ENCODE peak calls at places on chromosomes 1 and 21, in seven cellular contexts. Z is right atrium auricular region, P is IMR-90, E is Karpas-422, M is Peyer's patch, T is pancreas, S is tibial artery. Y is an unnamed sample.

GRCh38 chr1:206470692-206471414 is 577 bp downstream of the IKBKE start:
- DNase-seq in Z (peak), P (peak), E (peak), M (peak), T (no peak), S (no peak), Y (no peak)

GRCh38 chr1:8061210-8061609 is 35.1 kb upstream of the ERRFI1 start:
- DNase-seq in Z (peak), P (peak), E (no peak), M (no peak), T (peak), S (peak), Y (no peak)

GRCh38 chr1:68495532-68495931 is 1.4 kb downstream of the DEPDC1 start:
- DNase-seq in Z (no peak), P (no peak), E (peak), M (no peak), T (no peak), S (no peak), Y (no peak)

GRCh38 chr1:24283326-24284155 is 35.6 kb upstream of the GRHL3 start:
- DNase-seq in Z (no peak), P (peak), E (no peak), M (peak), T (no peak), S (peak), Y (no peak)

GRCh38 chr1:115620453-115620852 is 21.3 kb upstream of the VANGL1 start:
- DNase-seq in Z (no peak), P (no peak), E (no peak), M (no peak), T (no peak), S (no peak), Y (no peak)

GRCh38 chr21:34018910-34019309 is 54.5 kb upstream of the MRPS6 start:
- DNase-seq in Z (no peak), P (no peak), E (peak), M (no peak), T (no peak), S (no peak), Y (no peak)

GRCh38 chr1:174626031-174627020 is 178.6 kb downstream of the GPR52 start:
- DNase-seq in Z (no peak), P (peak), E (no peak), M (no peak), T (no peak), S (no peak), Y (no peak)

GRCh38 chr1:156270314-156270713 is 12.3 kb downstream of the SMG5 start:
- DNase-seq in Z (no peak), P (no peak), E (no peak), M (no peak), T (no peak), S (no peak), Y (no peak)

GRCh38 chr1:165207774-165208359 is 148.6 kb downstream of the LMX1A start:
- DNase-seq in Z (no peak), P (no peak), E (no peak), M (no peak), T (no peak), S (no peak), Y (no peak)

GRCh38 chr1:182642461-182642860 is 38.3 kb upstream of the RGS16 start:
- DNase-seq in Z (no peak), P (no peak), E (no peak), M (no peak), T (no peak), S (no peak), Y (no peak)
- H3K27ac ChIP-seq in Z (no peak), P (no peak), E (no peak), M (no peak), T (no peak), S (no peak), Y (no peak)

GRCh38 chr1:224256642-224257041 is 73.3 kb downstream of the NVL start:
- DNase-seq in Z (no peak), P (no peak), E (no peak), M (no peak), T (no peak), S (no peak), Y (no peak)
- H3K27ac ChIP-seq in Z (no peak), P (no peak), E (no peak), M (no peak), T (no peak), S (no peak), Y (no peak)

GRCh38 chr21:41230530-41230929 is 62.6 kb downstream of the BACE2 start:
- DNase-seq in Z (no peak), P (no peak), E (no peak), M (no peak), T (no peak), S (no peak), Y (no peak)
- H3K27ac ChIP-seq in Z (no peak), P (no peak), E (no peak), M (no peak), T (no peak), S (no peak), Y (no peak)

DNA sequence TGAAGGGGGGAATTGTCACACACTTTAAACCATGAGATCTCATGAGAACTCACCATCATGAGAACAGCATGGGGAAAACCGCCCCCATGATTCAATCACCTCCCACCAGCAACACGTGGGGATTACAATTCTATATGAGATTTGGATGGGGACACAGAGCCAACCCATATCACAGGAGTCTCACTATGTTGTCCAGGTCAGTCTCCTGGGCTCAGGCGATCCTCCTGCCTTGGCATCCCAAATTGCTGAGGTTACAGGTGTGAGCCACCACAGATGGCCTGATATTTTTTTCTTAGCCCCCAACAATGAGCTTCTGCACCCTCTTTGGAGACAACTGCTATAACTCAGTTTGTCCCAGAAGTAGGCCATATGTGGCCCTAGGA is 22.5 kb upstream of the MORC3 start:
- DNase-seq in Z (no peak), P (no peak), E (no peak), M (no peak), T (no peak), S (no peak), Y (no peak)
- H3K27ac ChIP-seq in Z (no peak), P (no peak), E (no peak), M (peak), T (no peak), S (no peak), Y (no peak)

GRCh38 chr1:26098602-26099001 is 13.0 kb upstream of the PDIK1L start:
- DNase-seq in Z (no peak), P (no peak), E (no peak), M (no peak), T (no peak), S (no peak), Y (no peak)
- H3K27ac ChIP-seq in Z (no peak), P (no peak), E (no peak), M (no peak), T (no peak), S (no peak), Y (no peak)

GRCh38 chr1:27527857-27528700 is 38.1 kb upstream of the WASF2 start:
- DNase-seq in Z (no peak), P (no peak), E (peak), M (peak), T (peak), S (no peak), Y (peak)
- H3K27ac ChIP-seq in Z (peak), P (no peak), E (no peak), M (peak), T (no peak), S (peak), Y (peak)

Y was measured in caudate nucleus.